ENCODE peak calls at places on chromosomes 11 and 22, in six cellular contexts. O is endothelial cell of umbilical vein, W is GM12878, L is NB4, Q is K562, N is HepG2. B is an unnamed sample.

GRCh38 chr11:102138223-102138622 is 28.0 kb downstream of the YAP1 start:
- DNase-seq in O (no peak), W (no peak), L (no peak), Q (no peak), N (no peak), B (no peak)

GRCh38 chr22:42714768-42715430 is 5.8 kb downstream of the A4GALT start:
- DNase-seq in O (no peak), W (no peak), L (no peak), Q (no peak), N (no peak), B (no peak)

GRCh38 chr11:64268028-64268686 is 16.3 kb downstream of the BAD start:
- DNase-seq in O (no peak), W (no peak), L (no peak), Q (peak; percentile 47), N (no peak), B (no peak)

GRCh38 chr11:120715239-120715638 is 203.7 kb downstream of the GRIK4 start:
- DNase-seq in O (peak; percentile 23), W (no peak), L (peak; percentile 28), Q (peak; percentile 16), N (peak; percentile 15), B (peak; percentile 18)

GRCh38 chr11:115408036-115408911 is 95.9 kb downstream of the CADM1 start:
- DNase-seq in O (no peak), W (no peak), L (no peak), Q (no peak), N (no peak), B (no peak)

GRCh38 chr11:74035264-74035663 is 26.4 kb upstream of the UCP3 start:
- DNase-seq in O (no peak), W (no peak), L (no peak), Q (no peak), N (no peak), B (no peak)

GRCh38 chr11:44188643-44189042 is 93.2 kb downstream of the EXT2 start:
- DNase-seq in O (no peak), W (no peak), L (no peak), Q (no peak), N (no peak), B (peak; percentile 42)

GRCh38 chr22:25027959-25028840 is 75.7 kb downstream of the KIAA1671 start:
- DNase-seq in O (peak; percentile 39), W (no peak), L (peak; percentile 19), Q (peak; percentile 45), N (no peak), B (peak; percentile 31)

GRCh38 chr22:20777420-20778177 is 3.7 kb downstream of the SERPIND1 start:
- DNase-seq in O (peak; percentile 67), W (no peak), L (peak; percentile 78), Q (peak; percentile 99), N (peak; percentile 99), B (peak; percentile 85)

DNA sequence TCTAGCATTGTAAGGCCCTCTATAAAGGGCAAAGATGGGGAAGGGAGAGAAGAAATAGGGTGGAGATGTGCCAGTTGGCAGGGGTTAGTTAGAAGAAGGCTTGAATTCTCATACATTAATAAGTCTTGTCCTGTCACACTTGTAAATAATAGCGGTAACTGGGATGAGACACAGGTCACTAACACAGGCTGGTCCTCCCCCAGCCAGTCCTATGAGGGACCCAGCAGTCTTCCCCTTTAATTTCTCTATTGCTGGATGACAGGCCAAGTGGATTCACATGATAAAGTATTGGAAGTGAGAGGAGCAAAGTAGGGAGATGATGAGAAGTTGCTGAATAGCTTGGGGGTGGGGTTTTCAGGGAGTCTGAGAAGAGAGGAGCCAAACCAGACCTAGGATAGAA is 94.4 kb downstream of the LRRC32 start:
- DNase-seq in O (no peak), W (no peak), L (no peak), Q (no peak), N (no peak), B (no peak)
- TF ChIP-seq MYC in O (no peak), W (no peak), L (no peak), Q (no peak), N (no peak), B (no peak)

GRCh38 chr11:35390737-35391682 is 28.3 kb downstream of the SLC1A2 start:
- DNase-seq in O (no peak), W (peak; percentile 82), L (peak; percentile 39), Q (peak; percentile 10), N (peak; percentile 78), B (peak; percentile 73)
- TF ChIP-seq MYC in O (no peak), W (no peak), L (no peak), Q (no peak), N (no peak), B (no peak)

GRCh38 chr11:17350455-17351170 is 987 bp upstream of the NCR3LG1 start:
- DNase-seq in O (no peak), W (no peak), L (peak; percentile 34), Q (no peak), N (no peak), B (no peak)

GRCh38 chr11:17351510-17352176 is at the start of gene NCR3LG1:
- DNase-seq in O (peak; percentile 55), W (no peak), L (peak; percentile 83), Q (peak; percentile 73), N (peak; percentile 46), B (peak; percentile 45)

GRCh38 chr11:17351171-17351509 is 460 bp upstream of the NCR3LG1 start:
- DNase-seq in O (no peak), W (no peak), L (no peak), Q (no peak), N (no peak), B (peak; percentile 16)

GRCh38 chr11:17343907-17344306 is 7.7 kb upstream of the NCR3LG1 start:
- DNase-seq in O (no peak), W (no peak), L (no peak), Q (no peak), N (no peak), B (no peak)

DNA sequence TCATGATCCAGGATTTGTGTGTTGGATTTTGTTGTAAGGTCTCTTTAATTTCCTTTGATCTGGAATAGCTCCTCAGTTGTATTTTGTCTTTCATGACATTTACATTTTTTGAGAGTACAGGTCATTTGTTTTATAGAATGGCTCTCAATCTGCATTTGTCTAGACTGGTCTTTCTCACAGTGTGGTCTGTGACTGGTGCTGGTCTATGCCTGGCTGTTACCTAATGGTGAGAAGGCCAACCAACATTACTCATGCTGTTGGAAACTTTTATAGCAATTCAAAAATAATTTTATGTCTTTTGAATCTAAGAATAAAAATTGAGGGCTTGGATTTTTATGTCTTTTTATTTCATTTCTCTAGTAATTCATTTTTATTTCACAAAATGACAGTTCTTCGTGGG is 3.9 kb upstream of the NCR3LG1 start:
- DNase-seq in O (no peak), W (no peak), L (no peak), Q (no peak), N (no peak), B (no peak)
- TF ChIP-seq MYC in O (no peak), W (no peak), L (no peak), Q (no peak), N (no peak), B (no peak)

GRCh38 chr11:71199226-71199815 is 53.1 kb downstream of the SHANK2 start:
- DNase-seq in O (no peak), W (no peak), L (no peak), Q (no peak), N (no peak), B (no peak)
- TF ChIP-seq MYC in O (no peak), W (no peak), L (no peak), Q (no peak), N (no peak), B (no peak)

GRCh38 chr11:2177081-2177480 is 5.5 kb upstream of the TH start:
- DNase-seq in O (no peak), W (no peak), L (no peak), Q (no peak), N (no peak), B (no peak)

GRCh38 chr11:2174361-2174760 is 2.7 kb upstream of the TH start:
- DNase-seq in O (no peak), W (no peak), L (no peak), Q (no peak), N (no peak), B (no peak)

GRCh38 chr11:2176389-2176900 is 4.8 kb upstream of the TH start:
- DNase-seq in O (no peak), W (no peak), L (no peak), Q (no peak), N (no peak), B (no peak)

GRCh38 chr11:2173761-2174160 is 2.1 kb upstream of the TH start:
- DNase-seq in O (no peak), W (no peak), L (no peak), Q (no peak), N (no peak), B (no peak)

DNA sequence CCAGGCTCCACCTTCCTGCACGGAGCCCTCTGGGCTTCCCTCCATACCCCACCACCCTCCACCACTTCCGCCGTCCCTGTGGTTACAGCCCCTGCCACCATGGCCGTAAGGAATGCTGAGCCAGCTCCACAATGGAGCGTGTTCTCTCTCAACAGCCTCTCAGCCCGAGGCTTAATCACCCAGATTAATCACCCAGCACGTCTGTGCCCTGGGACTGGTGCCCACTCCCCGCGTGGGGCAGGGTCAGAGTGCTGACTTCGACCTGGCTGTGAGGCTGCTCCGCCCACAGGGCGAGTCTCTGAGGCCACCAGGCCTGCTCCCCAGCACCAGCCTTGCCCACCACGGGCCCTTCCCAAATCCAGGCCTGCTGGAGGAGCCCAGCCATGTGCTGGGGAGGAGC is 4.0 kb upstream of the TH start:
- DNase-seq in O (no peak), W (no peak), L (no peak), Q (no peak), N (no peak), B (no peak)
- TF ChIP-seq MYC in O (no peak), W (no peak), L (no peak), Q (no peak), N (no peak), B (no peak)